ENCODE peak calls at places on chromosome 10, in six cellular contexts. One of them, this sample, is unnamed.
A peak's percentile ranks its signal among the peaks of the same experiment; 100 is the strongest.

GRCh38 chr10:86880971-86881370 is 76.4 kb downstream of the MMRN2 start:
- DNase-seq in pancreas: no peak
- DNase-seq in activated naive CD4-positive, alpha-beta T cell: no peak
- DNase-seq in left lobe of liver: no peak
- DNase-seq in left lung: no peak
- DNase-seq in stimulated activated CD4-positive, alpha-beta T cell treated with anti-CD3 and anti-CD28 coated beads, Interleukin-4, amount 100 ng/mL, for 1 hour: no peak
- DNase-seq in this sample: no peak

GRCh38 chr10:69863580-69863979 is 61.9 kb downstream of the COL13A1 start:
- DNase-seq in left lobe of liver: no peak
- DNase-seq in left lung: no peak
- DNase-seq in stimulated activated CD4-positive, alpha-beta T cell treated with anti-CD3 and anti-CD28 coated beads, Interleukin-4, amount 100 ng/mL, for 1 hour: no peak
- DNase-seq in pancreas: no peak
- DNase-seq in activated naive CD4-positive, alpha-beta T cell: no peak
- DNase-seq in this sample: no peak

GRCh38 chr10:110615057-110615630 is 29.0 kb upstream of the RBM20 start:
- DNase-seq in left lobe of liver: no peak
- DNase-seq in pancreas: no peak
- DNase-seq in activated naive CD4-positive, alpha-beta T cell: no peak
- DNase-seq in left lung: no peak
- DNase-seq in stimulated activated CD4-positive, alpha-beta T cell treated with anti-CD3 and anti-CD28 coated beads, Interleukin-4, amount 100 ng/mL, for 1 hour: no peak
- DNase-seq in this sample: no peak

GRCh38 chr10:15245530-15245929 is 77.0 kb upstream of the NMT2 start:
- DNase-seq in stimulated activated CD4-positive, alpha-beta T cell treated with anti-CD3 and anti-CD28 coated beads, Interleukin-4, amount 100 ng/mL, for 1 hour: peak; percentile 8
- DNase-seq in activated naive CD4-positive, alpha-beta T cell: peak; percentile 7
- DNase-seq in pancreas: no peak
- DNase-seq in left lobe of liver: no peak
- DNase-seq in left lung: no peak
- DNase-seq in this sample: no peak

GRCh38 chr10:3476186-3476585 is 303.6 kb upstream of the PITRM1 start:
- DNase-seq in stimulated activated CD4-positive, alpha-beta T cell treated with anti-CD3 and anti-CD28 coated beads, Interleukin-4, amount 100 ng/mL, for 1 hour: no peak
- DNase-seq in activated naive CD4-positive, alpha-beta T cell: no peak
- DNase-seq in left lung: no peak
- DNase-seq in left lobe of liver: no peak
- DNase-seq in pancreas: no peak
- DNase-seq in this sample: no peak

GRCh38 chr10:53356616-53357349 is 584.2 kb upstream of the MBL2 start:
- DNase-seq in stimulated activated CD4-positive, alpha-beta T cell treated with anti-CD3 and anti-CD28 coated beads, Interleukin-4, amount 100 ng/mL, for 1 hour: no peak
- DNase-seq in left lobe of liver: no peak
- DNase-seq in activated naive CD4-positive, alpha-beta T cell: no peak
- DNase-seq in left lung: no peak
- DNase-seq in pancreas: no peak
- DNase-seq in this sample: no peak

GRCh38 chr10:12042409-12042796 is 206 bp downstream of the UPF2 start:
- DNase-seq in left lobe of liver: no peak
- DNase-seq in pancreas: peak; percentile 74
- DNase-seq in stimulated activated CD4-positive, alpha-beta T cell treated with anti-CD3 and anti-CD28 coated beads, Interleukin-4, amount 100 ng/mL, for 1 hour: peak; percentile 64
- DNase-seq in activated naive CD4-positive, alpha-beta T cell: peak; percentile 50
- DNase-seq in left lung: peak; percentile 89
- DNase-seq in this sample: no peak

GRCh38 chr10:126563361-126563760 is 107.1 kb downstream of the C10orf90 start:
- DNase-seq in left lobe of liver: no peak
- DNase-seq in stimulated activated CD4-positive, alpha-beta T cell treated with anti-CD3 and anti-CD28 coated beads, Interleukin-4, amount 100 ng/mL, for 1 hour: no peak
- DNase-seq in pancreas: no peak
- DNase-seq in activated naive CD4-positive, alpha-beta T cell: no peak
- DNase-seq in left lung: no peak
- DNase-seq in this sample: no peak

GRCh38 chr10:64079341-64079740 is 558.1 kb downstream of the REEP3 start:
- DNase-seq in left lobe of liver: no peak
- DNase-seq in left lung: no peak
- DNase-seq in activated naive CD4-positive, alpha-beta T cell: no peak
- DNase-seq in stimulated activated CD4-positive, alpha-beta T cell treated with anti-CD3 and anti-CD28 coated beads, Interleukin-4, amount 100 ng/mL, for 1 hour: no peak
- DNase-seq in pancreas: no peak
- DNase-seq in this sample: no peak

GRCh38 chr10:29600067-29600466 is 34.7 kb downstream of the SVIL start:
- DNase-seq in left lung: no peak
- DNase-seq in stimulated activated CD4-positive, alpha-beta T cell treated with anti-CD3 and anti-CD28 coated beads, Interleukin-4, amount 100 ng/mL, for 1 hour: no peak
- DNase-seq in left lobe of liver: peak; percentile 19
- DNase-seq in pancreas: no peak
- DNase-seq in activated naive CD4-positive, alpha-beta T cell: no peak
- DNase-seq in this sample: no peak

GRCh38 chr10:43187213-43187612 is 49.0 kb downstream of the CSGALNACT2 start:
- DNase-seq in stimulated activated CD4-positive, alpha-beta T cell treated with anti-CD3 and anti-CD28 coated beads, Interleukin-4, amount 100 ng/mL, for 1 hour: no peak
- DNase-seq in left lobe of liver: no peak
- DNase-seq in pancreas: no peak
- DNase-seq in activated naive CD4-positive, alpha-beta T cell: no peak
- DNase-seq in left lung: no peak
- DNase-seq in this sample: no peak

This sample was measured in NCI-H2171.